ENCODE peak calls at places on chromosome 15, in eight cellular contexts. One of them, this sample, is unnamed.

GRCh38 chr15:35329521-35329921 is 216.4 kb downstream of the DPH6 start:
- DNase-seq in IMR-90: peak; percentile 8
- DNase-seq in endothelial cell of umbilical vein: peak; percentile 69
- DNase-seq in PC-3: no peak
- DNase-seq in KBM-7: no peak
- DNase-seq in NCI-H774: no peak
- DNase-seq in progenitor cell of endocrine pancreas: no peak
- DNase-seq in anterior cingulate cortex: no peak
- DNase-seq in this sample: no peak

GRCh38 chr15:49037546-49037940 is 8.7 kb downstream of the SECISBP2L start:
- DNase-seq in KBM-7: no peak
- DNase-seq in NCI-H774: no peak
- DNase-seq in progenitor cell of endocrine pancreas: no peak
- DNase-seq in anterior cingulate cortex: no peak
- DNase-seq in IMR-90: no peak
- DNase-seq in PC-3: no peak
- DNase-seq in endothelial cell of umbilical vein: no peak
- DNase-seq in this sample: no peak

GRCh38 chr15:63244976-63245645 is 32.3 kb upstream of the APH1B start:
- DNase-seq in progenitor cell of endocrine pancreas: no peak
- DNase-seq in PC-3: no peak
- DNase-seq in KBM-7: no peak
- DNase-seq in anterior cingulate cortex: no peak
- DNase-seq in endothelial cell of umbilical vein: peak; percentile 65
- DNase-seq in IMR-90: no peak
- DNase-seq in NCI-H774: no peak
- DNase-seq in this sample: no peak

GRCh38 chr15:39586387-39587171 is 5.7 kb downstream of the THBS1 start:
- DNase-seq in endothelial cell of umbilical vein: peak; percentile 71
- DNase-seq in anterior cingulate cortex: no peak
- DNase-seq in KBM-7: no peak
- DNase-seq in PC-3: peak; percentile 26
- DNase-seq in NCI-H774: no peak
- DNase-seq in IMR-90: peak; percentile 83
- DNase-seq in progenitor cell of endocrine pancreas: no peak
- DNase-seq in this sample: no peak

GRCh38 chr15:45795487-45796069 is 160.7 kb downstream of the SQOR start:
- DNase-seq in endothelial cell of umbilical vein: peak; percentile 78
- DNase-seq in PC-3: peak; percentile 74
- DNase-seq in IMR-90: peak; percentile 24
- DNase-seq in NCI-H774: peak; percentile 82
- DNase-seq in anterior cingulate cortex: no peak
- DNase-seq in KBM-7: peak; percentile 48
- DNase-seq in progenitor cell of endocrine pancreas: peak; percentile 29
- DNase-seq in this sample: no peak

GRCh38 chr15:77944002-77944867 is 133.3 kb downstream of the TBC1D2B start:
- DNase-seq in anterior cingulate cortex: peak; percentile 27
- DNase-seq in endothelial cell of umbilical vein: peak; percentile 82
- DNase-seq in PC-3: peak; percentile 32
- DNase-seq in NCI-H774: peak; percentile 60
- DNase-seq in progenitor cell of endocrine pancreas: peak; percentile 59
- DNase-seq in IMR-90: peak; percentile 56
- DNase-seq in KBM-7: peak; percentile 89
- DNase-seq in this sample: peak; percentile 65

GRCh38 chr15:56524915-56525314 is 60.0 kb upstream of the MNS1 start:
- DNase-seq in PC-3: no peak
- DNase-seq in KBM-7: no peak
- DNase-seq in progenitor cell of endocrine pancreas: no peak
- DNase-seq in anterior cingulate cortex: no peak
- DNase-seq in NCI-H774: no peak
- DNase-seq in IMR-90: peak; percentile 58
- DNase-seq in endothelial cell of umbilical vein: no peak
- DNase-seq in this sample: no peak

GRCh38 chr15:51281368-51281967 is 56.9 kb downstream of the CYP19A1 start:
- DNase-seq in KBM-7: peak; percentile 61
- DNase-seq in NCI-H774: peak; percentile 56
- DNase-seq in progenitor cell of endocrine pancreas: peak; percentile 25
- DNase-seq in IMR-90: peak; percentile 53
- DNase-seq in PC-3: peak; percentile 63
- DNase-seq in anterior cingulate cortex: no peak
- DNase-seq in endothelial cell of umbilical vein: peak; percentile 65
- DNase-seq in this sample: peak; percentile 29

GRCh38 chr15:74228723-74229081 is 7.4 kb upstream of the CCDC33 start:
- DNase-seq in KBM-7: no peak
- DNase-seq in endothelial cell of umbilical vein: no peak
- DNase-seq in PC-3: no peak
- DNase-seq in progenitor cell of endocrine pancreas: no peak
- DNase-seq in NCI-H774: no peak
- DNase-seq in anterior cingulate cortex: no peak
- DNase-seq in IMR-90: peak; percentile 12
- DNase-seq in this sample: no peak

GRCh38 chr15:73226064-73226463 is 142.7 kb downstream of the HCN4 start:
- DNase-seq in KBM-7: no peak
- DNase-seq in endothelial cell of umbilical vein: no peak
- DNase-seq in PC-3: no peak
- DNase-seq in NCI-H774: no peak
- DNase-seq in IMR-90: no peak
- DNase-seq in progenitor cell of endocrine pancreas: no peak
- DNase-seq in anterior cingulate cortex: no peak
- DNase-seq in this sample: no peak

GRCh38 chr15:71595846-71596553 is 214.4 kb upstream of the NR2E3 start:
- DNase-seq in KBM-7: no peak
- DNase-seq in anterior cingulate cortex: no peak
- DNase-seq in progenitor cell of endocrine pancreas: no peak
- DNase-seq in endothelial cell of umbilical vein: no peak
- DNase-seq in PC-3: no peak
- DNase-seq in NCI-H774: no peak
- DNase-seq in IMR-90: peak; percentile 21
- DNase-seq in this sample: no peak

GRCh38 chr15:83287541-83288027 is 3.1 kb upstream of the BNC1 start:
- DNase-seq in endothelial cell of umbilical vein: peak; percentile 81
- DNase-seq in progenitor cell of endocrine pancreas: no peak
- DNase-seq in NCI-H774: no peak
- DNase-seq in IMR-90: peak; percentile 98
- DNase-seq in anterior cingulate cortex: no peak
- DNase-seq in KBM-7: no peak
- DNase-seq in PC-3: peak; percentile 96
- DNase-seq in this sample: no peak

GRCh38 chr15:100790786-100791265 is 88.8 kb upstream of the ALDH1A3 start:
- DNase-seq in NCI-H774: no peak
- DNase-seq in KBM-7: no peak
- DNase-seq in progenitor cell of endocrine pancreas: no peak
- DNase-seq in endothelial cell of umbilical vein: no peak
- DNase-seq in PC-3: no peak
- DNase-seq in IMR-90: no peak
- DNase-seq in anterior cingulate cortex: no peak
- DNase-seq in this sample: no peak

GRCh38 chr15:69958494-69959134 is 139.1 kb downstream of the TLE3 start:
- DNase-seq in NCI-H774: no peak
- DNase-seq in PC-3: no peak
- DNase-seq in progenitor cell of endocrine pancreas: no peak
- DNase-seq in endothelial cell of umbilical vein: no peak
- DNase-seq in IMR-90: no peak
- DNase-seq in KBM-7: no peak
- DNase-seq in anterior cingulate cortex: no peak
- DNase-seq in this sample: no peak

GRCh38 chr15:74786659-74787165 is 4.8 kb downstream of the CSK start:
- DNase-seq in endothelial cell of umbilical vein: no peak
- DNase-seq in KBM-7: no peak
- DNase-seq in anterior cingulate cortex: no peak
- DNase-seq in IMR-90: no peak
- DNase-seq in NCI-H774: no peak
- DNase-seq in progenitor cell of endocrine pancreas: no peak
- DNase-seq in PC-3: no peak
- DNase-seq in this sample: peak; percentile 60

GRCh38 chr15:35000511-35000910 is 12.4 kb upstream of the ZNF770 start:
- DNase-seq in IMR-90: peak; percentile 79
- DNase-seq in endothelial cell of umbilical vein: no peak
- DNase-seq in PC-3: peak; percentile 90
- DNase-seq in NCI-H774: no peak
- DNase-seq in progenitor cell of endocrine pancreas: no peak
- DNase-seq in anterior cingulate cortex: no peak
- DNase-seq in KBM-7: no peak
- DNase-seq in this sample: no peak

This sample was measured in GM06990.